ENCODE peak calls at places on chromosomes 2 and 18, in seven cellular contexts. J is stimulated activated CD4-positive, alpha-beta T cell treated with anti-CD3 and anti-CD28 coated beads, Interleukin-2, amount 100 ng/mL, for 48 hours; I is HT1080; C is HCEC 1CT; H is RKO; G is CD8-positive, alpha-beta memory T cell; V is nephron progenitor cell. P is an unnamed sample.

GRCh38 chr18:48917579-48918101 is 33.1 kb downstream of the SMAD7 start:
- DNase-seq in J (no peak), I (peak), C (no peak), H (no peak), G (no peak), V (no peak), P (no peak)

GRCh38 chr18:76494541-76495403 is at the start of gene ZNF516:
- DNase-seq in J (no peak), I (no peak), C (no peak), H (peak), G (no peak), V (peak), P (no peak)

GRCh38 chr2:132651115-132652099 is 18.6 kb downstream of the LYPD1 start:
- DNase-seq in J (no peak), I (peak), C (no peak), H (peak), G (no peak), V (peak), P (peak)

GRCh38 chr18:34222025-34222395 is 2.7 kb downstream of the NOL4 start:
- DNase-seq in J (no peak), I (no peak), C (no peak), H (no peak), G (no peak), V (peak), P (no peak)

GRCh38 chr2:33489835-33490431 is 13.5 kb downstream of the RASGRP3 start:
- DNase-seq in J (no peak), I (no peak), C (no peak), H (no peak), G (no peak), V (no peak), P (no peak)

GRCh38 chr18:79965119-79965902 is 868 bp downstream of the HSBP1L1 start:
- DNase-seq in J (no peak), I (no peak), C (peak), H (peak), G (no peak), V (no peak), P (peak)

GRCh38 chr2:170822292-170822884 is 5.7 kb downstream of the GAD1 start:
- DNase-seq in J (no peak), I (no peak), C (no peak), H (no peak), G (no peak), V (peak), P (no peak)

GRCh38 chr2:1889099-1889650 is 144.9 kb upstream of the PXDN start:
- DNase-seq in J (no peak), I (no peak), C (no peak), H (no peak), G (no peak), V (no peak), P (no peak)

GRCh38 chr18:59079264-59079972 is 60.3 kb upstream of the SEC11C start:
- DNase-seq in J (no peak), I (peak), C (no peak), H (no peak), G (no peak), V (no peak), P (no peak)

GRCh38 chr2:209663666-209664065 is 108.0 kb upstream of the UNC80 start:
- DNase-seq in J (no peak), I (no peak), C (no peak), H (no peak), G (no peak), V (no peak), P (no peak)

P was measured in NCI-H460.